ENCODE peak calls at places on chromosomes 4 and X, in five cellular contexts. T, S, N, B and H are unnamed samples.

GRCh38 chrX:153606503-153606902 is 7.6 kb upstream of the CCNQ start:
- DNase-seq in T (no peak), N (no peak), S (no peak), B (no peak), H (no peak)

GRCh38 chr4:189128341-189128740 is 812.3 kb upstream of the FRG1 start:
- DNase-seq in N (no peak), T (no peak), B (no peak), S (no peak), H (no peak)

GRCh38 chr4:176469546-176469945 is 149.8 kb downstream of the SPCS3 start:
- DNase-seq in B (no peak), S (no peak), T (no peak), N (no peak), H (no peak)

GRCh38 chr4:164383187-164384181 is 370.4 kb upstream of the SMIM31 start:
- DNase-seq in B (no peak), S (peak), T (no peak), N (no peak), H (no peak)

GRCh38 chr4:10082047-10082446 is 34.6 kb downstream of the WDR1 start:
- DNase-seq in T (peak), N (no peak), B (peak), S (peak), H (no peak)

GRCh38 chr4:110119347-110119746 is 79.1 kb downstream of the ELOVL6 start:
- DNase-seq in T (no peak), S (no peak), B (no peak), N (no peak), H (no peak)

GRCh38 chr4:132992686-132993085 is 156.4 kb upstream of the PCDH10 start:
- DNase-seq in T (no peak), B (no peak), N (no peak), S (no peak), H (no peak)

GRCh38 chrX:119826399-119826959 is 26.3 kb downstream of the UPF3B start:
- DNase-seq in N (peak), S (no peak), T (no peak), B (no peak), H (no peak)

GRCh38 chr4:89657931-89658700 is 178.8 kb downstream of the SNCA start:
- DNase-seq in B (no peak), S (peak), T (no peak), N (peak), H (no peak)

GRCh38 chrX:103248553-103248952 is 6.4 kb downstream of the TCEAL8 start:
- DNase-seq in T (no peak), B (no peak), N (no peak), S (peak), H (peak)

GRCh38 chrX:132692066-132692465 is 203.2 kb upstream of the MBNL3 start:
- DNase-seq in T (no peak), S (no peak), N (peak), B (no peak), H (no peak)

GRCh38 chr4:141524116-141524515 is 112.3 kb upstream of the IL15 start:
- DNase-seq in S (no peak), T (no peak), B (no peak), N (no peak), H (no peak)

GRCh38 chr4:71607780-71608673 is 175.9 kb downstream of the GC start:
- DNase-seq in T (no peak), N (peak), B (no peak), S (no peak), H (no peak)

GRCh38 chr4:40763228-40763716 is 13.5 kb downstream of the NSUN7 start:
- DNase-seq in S (no peak), N (no peak), T (peak), B (peak), H (peak)

GRCh38 chr4:128686032-128686465 is 123.5 kb upstream of the JADE1 start:
- DNase-seq in B (no peak), N (peak), T (no peak), S (no peak), H (no peak)

GRCh38 chrX:47230136-47230868 is 2.5 kb upstream of the USP11 start:
- DNase-seq in N (no peak), T (no peak), S (no peak), B (no peak), H (no peak)

GRCh38 chr4:40243390-40243948 is 46.6 kb downstream of the RHOH start:
- DNase-seq in N (no peak), S (no peak), B (no peak), T (no peak), H (no peak)

GRCh38 chr4:153790962-153791551 is 2.2 kb upstream of the SFRP2 start:
- DNase-seq in T (no peak), S (peak), N (no peak), B (peak), H (no peak)

GRCh38 chrX:153968754-153969124 is 2.9 kb downstream of the HCFC1 start:
- DNase-seq in T (no peak), N (no peak), B (no peak), S (no peak), H (no peak)

GRCh38 chr4:6561173-6561516 is 13.8 kb upstream of the MAN2B2 start:
- DNase-seq in T (no peak), N (no peak), S (no peak), B (no peak), H (no peak)

GRCh38 chr4:7052923-7053715 is 9.9 kb downstream of the TADA2B start:
- DNase-seq in N (no peak), B (no peak), S (no peak), T (no peak), H (no peak)

GRCh38 chrX:63128509-63128908 is 222.6 kb downstream of the SPIN4 start:
- DNase-seq in B (no peak), S (peak), T (no peak), N (peak), H (no peak)

GRCh38 chr4:2944882-2945526 is 18.2 kb downstream of the NOP14 start:
- DNase-seq in T (no peak), N (no peak), S (no peak), B (no peak), H (no peak)

GRCh38 chr4:6912412-6912811 is 2.8 kb downstream of the TBC1D14 start:
- DNase-seq in N (no peak), S (no peak), T (no peak), B (no peak), H (no peak)

GRCh38 chr4:42483426-42484379 is 86.4 kb downstream of the SHISA3 start:
- DNase-seq in T (no peak), B (no peak), N (no peak), S (no peak), H (no peak)

GRCh38 chr4:80197132-80197573 is at the start of gene PRDM8:
- DNase-seq in B (no peak), S (peak), T (no peak), N (no peak), H (no peak)

GRCh38 chr4:1500231-1500965 is 94.2 kb upstream of the NKX1-1 start:
- DNase-seq in N (no peak), T (no peak), B (no peak), S (peak), H (no peak)

GRCh38 chr4:84887824-84888223 is 78.7 kb downstream of the WDFY3 start:
- DNase-seq in N (no peak), S (no peak), T (no peak), B (no peak), H (no peak)

GRCh38 chr4:124060261-124060918 is 652.1 kb downstream of the ANKRD50 start:
- DNase-seq in T (no peak), B (no peak), S (peak), N (no peak), H (no peak)
- TF ChIP-seq TAF1 in T (no peak), B (no peak), S (no peak), N (no peak), H (no peak)

GRCh38 chr4:15882675-15883086 is 55.9 kb downstream of the FGFBP1 start:
- DNase-seq in B (peak), T (peak), S (peak), N (peak), H (peak)
- TF ChIP-seq TAF1 in B (no peak), T (no peak), S (no peak), N (no peak), H (no peak)

GRCh38 chrX:39450578-39450977 is 647.2 kb downstream of the BCOR start:
- DNase-seq in N (no peak), S (no peak), T (no peak), B (no peak), H (peak)
- TF ChIP-seq TAF1 in N (no peak), S (no peak), T (no peak), B (no peak), H (no peak)

GRCh38 chr4:106316773-106317409 is 541 bp downstream of the AIMP1 start:
- DNase-seq in S (peak), B (no peak), N (no peak), T (no peak), H (peak)
- TF ChIP-seq TAF1 in S (no peak), B (no peak), N (no peak), T (no peak), H (no peak)

DNA sequence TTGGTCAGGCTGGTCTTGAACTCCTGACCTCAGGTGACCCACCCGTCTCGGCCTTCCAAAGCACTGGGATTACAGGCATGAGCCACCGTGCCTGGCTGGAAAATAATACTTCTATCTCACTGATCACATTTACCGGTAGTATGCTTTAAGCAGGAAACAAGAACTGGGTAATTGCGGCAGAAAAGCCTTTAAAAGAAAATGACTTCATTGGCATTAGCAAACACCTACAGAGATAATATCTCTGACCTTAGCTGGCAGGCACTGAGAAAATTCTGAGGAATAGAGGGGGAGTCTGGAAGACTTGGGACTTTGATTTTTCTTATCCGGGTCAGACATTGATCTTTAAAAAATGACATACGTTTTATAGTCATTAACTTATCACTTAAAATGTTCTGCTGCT is 78.5 kb downstream of the SHROOM3 start:
- DNase-seq in S (no peak), B (no peak), T (no peak), N (no peak), H (no peak)
- TF ChIP-seq TAF1 in S (no peak), B (no peak), T (no peak), N (no peak), H (no peak)

DNA sequence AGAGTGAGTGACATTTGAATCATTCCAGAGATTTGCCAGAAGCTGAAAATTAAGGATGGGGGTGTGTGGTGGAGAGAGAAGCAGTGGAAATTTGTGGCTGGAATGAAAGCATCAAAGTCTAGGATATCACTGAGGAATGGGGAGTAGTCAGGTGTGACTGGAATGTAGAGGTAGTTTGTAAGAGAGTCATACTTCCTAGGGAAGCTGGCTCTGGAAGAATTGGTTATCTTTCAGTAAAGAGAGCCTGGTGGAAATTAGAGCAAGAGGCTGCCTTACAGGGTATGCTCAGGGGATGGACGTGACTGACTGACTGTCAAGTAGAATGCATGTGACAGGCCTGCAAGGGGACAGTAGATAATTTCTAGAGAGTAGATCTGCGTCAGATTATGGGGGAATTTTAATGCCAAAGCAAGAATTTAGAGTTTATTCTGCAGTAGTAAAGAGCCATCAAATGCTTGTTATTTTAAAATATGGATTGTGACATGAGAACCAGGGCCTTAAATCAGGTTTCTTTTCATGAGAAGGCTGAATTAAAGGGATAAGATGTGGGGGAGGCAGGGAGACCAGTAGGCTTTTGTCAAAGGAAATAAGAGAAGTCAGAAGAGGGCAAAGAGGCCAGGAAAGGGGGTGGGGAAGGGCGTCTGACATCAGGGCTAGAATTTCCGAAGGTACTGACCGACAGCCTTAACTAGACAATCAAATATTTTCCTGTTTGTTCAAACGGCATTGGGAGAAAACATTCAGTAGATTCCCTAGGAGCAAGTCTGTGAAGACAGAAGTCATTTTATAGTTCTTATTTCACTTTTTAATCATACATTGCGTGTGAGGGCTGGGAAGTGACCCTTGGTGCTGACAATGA is 109.9 kb downstream of the AFF1 start:
- DNase-seq in T (no peak), N (no peak), B (no peak), S (peak), H (peak)
- TF ChIP-seq TAF1 in T (no peak), N (no peak), B (no peak), S (no peak), H (no peak)

GRCh38 chr4:148029781-148030180 is 297.9 kb downstream of the ARHGAP10 start:
- DNase-seq in S (no peak), N (no peak), B (no peak), T (no peak), H (no peak)

GRCh38 chr4:148034821-148035220 is 302.9 kb downstream of the ARHGAP10 start:
- DNase-seq in S (no peak), N (no peak), B (no peak), T (no peak), H (no peak)

GRCh38 chr4:148026022-148026421 is 294.1 kb downstream of the ARHGAP10 start:
- DNase-seq in N (no peak), B (no peak), S (no peak), T (no peak), H (no peak)

DNA sequence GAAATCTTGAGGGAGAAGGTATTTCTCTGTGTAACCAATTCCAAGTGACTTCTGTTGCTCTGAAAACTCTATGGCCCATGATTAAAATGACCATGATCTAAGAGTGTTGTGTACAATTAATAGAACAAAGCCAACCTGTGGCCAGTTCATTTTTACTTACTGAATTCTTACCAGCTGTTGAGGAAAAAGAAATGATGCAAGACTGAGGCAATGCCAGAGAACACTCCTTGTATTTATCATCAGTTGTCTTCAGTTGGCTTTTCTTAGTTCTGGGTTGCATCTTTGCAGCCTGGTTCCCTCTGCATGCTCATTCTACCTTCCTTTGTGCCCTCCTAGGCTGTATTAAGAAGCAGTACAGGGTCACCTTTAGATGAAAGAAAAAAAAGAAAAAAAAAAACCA is 298.6 kb downstream of the ARHGAP10 start:
- DNase-seq in S (no peak), N (no peak), T (no peak), B (no peak), H (no peak)
- TF ChIP-seq TAF1 in S (no peak), N (no peak), T (no peak), B (no peak), H (no peak)

GRCh38 chr4:92237559-92237958 is 66.2 kb upstream of the GRID2 start:
- DNase-seq in S (no peak), N (no peak), T (no peak), B (no peak), H (no peak)

GRCh38 chr4:92234393-92235176 is 69.2 kb upstream of the GRID2 start:
- DNase-seq in B (no peak), N (peak), T (no peak), S (no peak), H (no peak)

GRCh38 chr4:92236907-92237306 is 66.9 kb upstream of the GRID2 start:
- DNase-seq in S (no peak), N (no peak), B (no peak), T (no peak), H (no peak)

GRCh38 chr4:92232566-92232965 is 71.2 kb upstream of the GRID2 start:
- DNase-seq in N (no peak), S (no peak), T (no peak), B (no peak), H (no peak)

GRCh38 chr4:92235741-92236140 is 68.0 kb upstream of the GRID2 start:
- DNase-seq in N (no peak), T (no peak), S (no peak), B (no peak), H (no peak)
- TF ChIP-seq TAF1 in N (no peak), T (no peak), S (no peak), B (no peak), H (no peak)

GRCh38 chrX:10474510-10474909 is 145.9 kb downstream of the MID1 start:
- DNase-seq in N (no peak), T (no peak), B (no peak), S (no peak), H (no peak)

GRCh38 chrX:10482262-10482661 is 138.1 kb downstream of the MID1 start:
- DNase-seq in S (no peak), N (no peak), B (no peak), T (no peak), H (no peak)

GRCh38 chrX:10479508-10479907 is 140.9 kb downstream of the MID1 start:
- DNase-seq in B (no peak), T (no peak), S (no peak), N (no peak), H (no peak)

GRCh38 chrX:10482708-10483107 is 137.7 kb downstream of the MID1 start:
- DNase-seq in T (no peak), S (no peak), B (no peak), N (no peak), H (no peak)

GRCh38 chrX:10477525-10477924 is 142.9 kb downstream of the MID1 start:
- DNase-seq in B (no peak), N (peak), S (no peak), T (no peak), H (no peak)
- TF ChIP-seq TAF1 in B (no peak), N (no peak), S (no peak), T (no peak), H (no peak)